ENCODE peak calls at places on chromosomes 7 and 10, in six cellular contexts. B, H, I, K, Q and A are unnamed samples.

GRCh38 chr10:114770009-114770408 is 51.6 kb upstream of the FHIP2A start:
- DNase-seq in B (no peak), H (no peak), K (no peak), I (no peak), Q (no peak), A (no peak)

GRCh38 chr10:117240730-117241529 is at the start of gene SLC18A2:
- DNase-seq in I (no peak), K (no peak), B (no peak), Q (no peak), H (no peak), A (no peak)

GRCh38 chr10:42111076-42111475 is 527.3 kb downstream of the ZNF33B start:
- DNase-seq in H (no peak), B (no peak), Q (no peak), K (no peak), I (no peak), A (no peak)

GRCh38 chr10:78568664-78569063 is 500.1 kb upstream of the ZMIZ1 start:
- DNase-seq in B (no peak), H (no peak), I (no peak), Q (no peak), K (no peak), A (no peak)

GRCh38 chr7:34061175-34061574 is 155.8 kb downstream of the BMPER start:
- DNase-seq in Q (peak), B (peak), H (no peak), I (peak), K (no peak), A (no peak)

GRCh38 chr7:81774496-81774895 is 4.6 kb upstream of the HGF start:
- DNase-seq in B (no peak), K (no peak), Q (peak), H (no peak), I (no peak), A (no peak)

GRCh38 chr10:128377364-128377987 is 251.3 kb upstream of the MKI67 start:
- DNase-seq in H (no peak), K (no peak), Q (no peak), I (no peak), B (no peak), A (no peak)

GRCh38 chr10:45442670-45443069 is 68.7 kb downstream of the ALOX5 start:
- DNase-seq in I (no peak), Q (no peak), H (no peak), B (no peak), K (no peak), A (no peak)

GRCh38 chr10:104251443-104251842 is 3.2 kb upstream of the GSTO1 start:
- DNase-seq in I (no peak), K (no peak), H (no peak), Q (no peak), B (no peak), A (no peak)

GRCh38 chr7:129778770-129779601 is 167.5 kb downstream of the NRF1 start:
- DNase-seq in Q (no peak), B (no peak), H (no peak), K (no peak), I (no peak), A (no peak)

GRCh38 chr7:129777993-129778769 is 166.7 kb downstream of the NRF1 start:
- DNase-seq in I (no peak), H (no peak), B (no peak), K (no peak), Q (no peak), A (no peak)

GRCh38 chr7:129781128-129781855 is 169.8 kb downstream of the NRF1 start:
- DNase-seq in I (no peak), H (no peak), Q (no peak), K (no peak), B (no peak), A (no peak)

GRCh38 chr7:129780257-129781127 is 169.0 kb downstream of the NRF1 start:
- DNase-seq in H (peak), I (peak), Q (no peak), B (peak), K (no peak), A (peak)

GRCh38 chr7:129779602-129780256 is 168.2 kb downstream of the NRF1 start:
- DNase-seq in H (peak), B (no peak), Q (no peak), K (no peak), I (no peak), A (no peak)
- TF ChIP-seq CTCF in H (no peak), B (no peak), Q (no peak), K (no peak), I (no peak), A (no peak)

GRCh38 chr7:43698461-43699255 is 30.7 kb downstream of the COA1 start:
- DNase-seq in H (no peak), K (no peak), Q (peak), I (no peak), B (peak), A (no peak)
- TF ChIP-seq CTCF in H (no peak), K (no peak), Q (no peak), I (no peak), B (no peak), A (no peak)

GRCh38 chr10:49512121-49512809 is 26.7 kb downstream of the ERCC6 start:
- DNase-seq in H (no peak), I (peak), Q (peak), B (peak), K (no peak), A (no peak)
- TF ChIP-seq CTCF in H (peak), I (peak), Q (peak), B (peak), K (no peak), A (no peak)

GRCh38 chr10:43419997-43420368 is 11.0 kb upstream of the HNRNPF start:
- DNase-seq in K (no peak), I (no peak), Q (no peak), B (no peak), H (no peak), A (no peak)

GRCh38 chr10:43417950-43418768 is 9.2 kb upstream of the HNRNPF start:
- DNase-seq in H (no peak), I (no peak), B (no peak), Q (no peak), K (no peak), A (no peak)

GRCh38 chr10:43421201-43421507 is 12.2 kb upstream of the HNRNPF start:
- DNase-seq in H (no peak), B (no peak), I (no peak), K (no peak), Q (no peak), A (no peak)

GRCh38 chr10:43421519-43421918 is 12.5 kb upstream of the HNRNPF start:
- DNase-seq in I (no peak), K (no peak), H (no peak), Q (no peak), B (peak), A (no peak)

DNA sequence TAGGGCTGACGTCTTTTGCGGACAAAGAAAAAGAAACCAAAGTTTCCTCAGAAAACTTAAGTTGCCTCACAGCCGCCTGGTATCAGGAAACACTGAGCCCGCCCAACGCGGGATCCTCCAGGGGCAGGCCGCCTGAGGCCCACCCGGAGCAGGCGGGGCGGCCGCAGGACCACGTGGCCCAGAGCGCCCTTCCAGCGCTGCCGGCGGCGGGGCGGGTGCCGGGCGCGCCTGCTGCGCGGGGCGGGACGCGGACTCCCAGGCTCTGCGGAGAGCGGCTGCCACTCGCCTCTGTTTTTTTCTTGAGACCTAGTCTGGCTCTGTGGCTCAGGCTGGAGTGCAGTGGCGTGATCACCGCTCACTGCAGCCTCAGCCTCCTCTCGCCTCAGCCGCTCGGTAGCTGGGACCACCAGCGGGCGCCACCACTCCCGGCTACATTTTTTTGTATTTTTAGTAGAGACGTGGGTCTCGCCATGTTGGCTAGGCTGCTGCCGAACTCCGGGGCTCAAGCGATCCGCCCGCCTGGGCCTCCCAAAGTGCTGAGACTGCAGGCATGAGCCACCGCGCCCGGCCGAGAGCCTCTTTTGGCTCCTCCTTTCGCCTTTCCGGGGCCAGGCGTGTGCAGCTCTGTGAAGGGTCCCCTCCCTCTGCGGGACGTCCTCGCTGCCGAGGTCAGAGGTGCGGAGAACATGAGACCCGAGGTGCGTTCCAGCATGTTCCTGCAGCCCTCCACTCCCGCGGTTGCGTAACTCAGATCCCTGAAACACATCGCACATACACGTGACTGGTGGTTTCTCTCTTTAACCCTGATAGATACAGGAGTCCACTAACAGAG is 11.6 kb upstream of the HNRNPF start:
- DNase-seq in K (peak), H (peak), Q (peak), B (peak), I (peak), A (peak)
- TF ChIP-seq CTCF in K (no peak), H (peak), Q (peak), B (peak), I (peak), A (no peak)

DNA sequence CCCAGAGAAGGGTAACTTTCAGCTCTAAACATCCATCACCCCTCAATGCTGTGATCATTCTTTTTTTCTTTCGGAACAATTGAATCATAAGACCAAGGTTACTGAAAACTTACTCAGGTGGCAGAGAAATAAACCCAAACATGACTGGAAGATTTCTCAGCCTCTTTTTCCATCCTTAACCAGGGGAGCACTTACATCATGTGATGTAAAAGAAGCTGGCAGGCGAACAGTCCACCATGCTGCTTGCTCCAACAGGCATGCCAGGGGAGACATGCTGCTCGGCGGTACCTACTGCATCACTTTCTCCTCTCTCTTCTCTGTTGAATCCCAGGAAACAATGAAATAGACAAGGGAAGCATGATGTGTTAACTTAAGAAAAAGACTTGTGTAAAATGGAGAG is 64.0 kb upstream of the ZNF438 start:
- DNase-seq in I (no peak), Q (no peak), K (no peak), H (no peak), B (no peak), A (no peak)
- TF ChIP-seq CTCF in I (no peak), Q (no peak), K (no peak), H (no peak), B (no peak), A (no peak)

DNA sequence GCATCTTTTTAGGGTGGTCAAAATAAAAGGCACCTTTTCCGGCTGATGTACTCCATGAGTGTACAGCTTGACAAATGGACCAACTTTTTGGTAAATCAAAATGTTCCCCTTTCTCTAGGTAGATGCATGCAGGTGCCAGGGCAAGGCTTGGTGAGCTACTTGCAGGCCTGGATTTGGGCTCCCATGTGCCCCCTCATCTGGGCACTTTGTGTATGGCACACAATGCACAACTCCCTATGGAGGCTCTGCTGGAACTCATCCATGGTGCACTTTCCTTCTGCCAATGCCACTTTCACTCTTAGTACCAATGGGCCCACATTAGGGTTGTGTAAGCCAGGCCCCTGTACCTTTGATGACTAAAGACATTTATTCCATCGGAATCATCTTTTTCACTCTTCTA is 300.8 kb downstream of the SDHAF3 start:
- DNase-seq in K (no peak), H (no peak), Q (no peak), I (peak), B (no peak), A (no peak)
- TF ChIP-seq CTCF in K (no peak), H (no peak), Q (no peak), I (no peak), B (no peak), A (no peak)